ENCODE peak calls at places on chromosome 16, in seven cellular contexts. L, I, W, U, G, E and N are unnamed samples.

GRCh38 chr16:592518-593306 is 2.8 kb downstream of the RAB40C start:
- DNase-seq in L (peak), I (peak), W (no peak), U (no peak), G (no peak), E (no peak), N (no peak)

GRCh38 chr16:67781548-67781921 is 24.8 kb downstream of the RANBP10 start:
- DNase-seq in L (no peak), I (peak), W (no peak), U (no peak), G (no peak), E (no peak), N (no peak)

GRCh38 chr16:11665071-11665491 is 3.2 kb upstream of the SNN start:
- DNase-seq in L (no peak), I (no peak), W (no peak), U (no peak), G (no peak), E (no peak), N (peak)

GRCh38 chr16:29862383-29862883 is 593 bp downstream of the CDIPT start:
- DNase-seq in L (no peak), I (peak), W (peak), U (peak), G (no peak), E (peak), N (no peak)

GRCh38 chr16:58509256-58510096 is 5.8 kb upstream of the SETD6 start:
- DNase-seq in L (no peak), I (no peak), W (no peak), U (no peak), G (no peak), E (no peak), N (no peak)

GRCh38 chr16:84284168-84284722 is 10.4 kb upstream of the WFDC1 start:
- DNase-seq in L (peak), I (no peak), W (peak), U (peak), G (no peak), E (peak), N (peak)

GRCh38 chr16:85423186-85423550 is 190.0 kb upstream of the GSE1 start:
- DNase-seq in L (no peak), I (no peak), W (no peak), U (no peak), G (no peak), E (no peak), N (no peak)

GRCh38 chr16:66516808-66517585 is 32.9 kb downstream of the TK2 start:
- DNase-seq in L (peak), I (peak), W (peak), U (peak), G (peak), E (peak), N (peak)

GRCh38 chr16:30186782-30187555 is 3.6 kb downstream of the CORO1A start:
- DNase-seq in L (no peak), I (peak), W (peak), U (no peak), G (peak), E (peak), N (peak)

GRCh38 chr16:35147556-35148504 is 1688.4 kb downstream of the TP53TG3F start:
- DNase-seq in L (no peak), I (no peak), W (no peak), U (no peak), G (no peak), E (no peak), N (no peak)

GRCh38 chr16:60741810-60742209 is 1294.4 kb downstream of the CDH8 start:
- DNase-seq in L (no peak), I (no peak), W (no peak), U (no peak), G (no peak), E (no peak), N (no peak)

GRCh38 chr16:30053376-30054015 is 12.1 kb upstream of the ALDOA start:
- DNase-seq in L (peak), I (peak), W (peak), U (peak), G (no peak), E (peak), N (peak)

GRCh38 chr16:50282955-50283631 is 16.7 kb downstream of the ADCY7 start:
- DNase-seq in L (no peak), I (peak), W (no peak), U (no peak), G (no peak), E (no peak), N (no peak)

GRCh38 chr16:1890701-1891035 is 18.7 kb upstream of the MEIOB start:
- DNase-seq in L (peak), I (no peak), W (no peak), U (no peak), G (no peak), E (no peak), N (no peak)